ENCODE peak calls at places on chromosome 19, in eight cellular contexts. R is AG09309, N is A549, K is neural progenitor cell, G is thoracic aorta, A is adrenal gland, W is fibroblast of pulmonary artery, X is IMR-90. T is an unnamed sample.

GRCh38 chr19:23792784-23793183 is 34.1 kb upstream of the ZNF681 start:
- DNase-seq in R (no peak), N (no peak), K (no peak), G (no peak), A (no peak), W (no peak), X (no peak), T (no peak)

GRCh38 chr19:48907671-48908070 is 7.6 kb downstream of the NUCB1 start:
- DNase-seq in R (no peak), N (no peak), K (no peak), G (no peak), A (no peak), W (no peak), X (no peak), T (no peak)

GRCh38 chr19:40465025-40465780 is at the start of gene BLVRB:
- DNase-seq in R (peak), N (no peak), K (no peak), G (no peak), A (no peak), W (peak), X (peak), T (no peak)

GRCh38 chr19:51807111-51807701 is 12.2 kb downstream of the FPR3 start:
- DNase-seq in R (no peak), N (no peak), K (no peak), G (no peak), A (peak), W (peak), X (no peak), T (peak)

GRCh38 chr19:33803383-33803782 is 6.7 kb downstream of the KCTD15 start:
- DNase-seq in R (no peak), N (no peak), K (no peak), G (no peak), A (no peak), W (no peak), X (no peak), T (no peak)

GRCh38 chr19:55535579-55536350 is 1.2 kb downstream of the SBK2 start:
- DNase-seq in R (no peak), N (no peak), K (no peak), G (no peak), A (no peak), W (no peak), X (no peak), T (no peak)

GRCh38 chr19:41606215-41606837 is 20.5 kb downstream of the CEACAM4 start:
- DNase-seq in R (no peak), N (no peak), K (no peak), G (no peak), A (no peak), W (no peak), X (no peak), T (no peak)

GRCh38 chr19:19805480-19805879 is 16.1 kb downstream of the ZNF506 start:
- DNase-seq in R (no peak), N (no peak), K (no peak), G (no peak), A (no peak), W (no peak), X (no peak), T (no peak)

GRCh38 chr19:7558667-7559066 is 23.1 kb downstream of the PNPLA6 start:
- DNase-seq in R (no peak), N (no peak), K (no peak), G (no peak), A (no peak), W (no peak), X (no peak), T (no peak)

GRCh38 chr19:39167461-39168257 is 29.1 kb upstream of the NCCRP1 start:
- DNase-seq in R (no peak), N (no peak), K (no peak), G (no peak), A (no peak), W (no peak), X (no peak), T (no peak)

GRCh38 chr19:42252365-42253244 is 2.3 kb downstream of the ERF start:
- DNase-seq in R (no peak), N (peak), K (no peak), G (no peak), A (peak), W (peak), X (peak), T (no peak)

GRCh38 chr19:344625-345319 is at the start of gene MIER2:
- DNase-seq in R (no peak), N (peak), K (peak), G (peak), A (peak), W (peak), X (peak), T (no peak)

GRCh38 chr19:40395956-40396355 is 6.0 kb upstream of the HIPK4 start:
- DNase-seq in R (no peak), N (no peak), K (no peak), G (no peak), A (no peak), W (no peak), X (no peak), T (no peak)

GRCh38 chr19:47089767-47090350 is 23.7 kb downstream of the ZC3H4 start:
- DNase-seq in R (no peak), N (no peak), K (no peak), G (no peak), A (no peak), W (no peak), X (no peak), T (no peak)

GRCh38 chr19:56314018-56314583 is 538 bp downstream of the ZSCAN5A start:
- DNase-seq in R (no peak), N (peak), K (no peak), G (no peak), A (no peak), W (no peak), X (peak), T (no peak)

GRCh38 chr19:2308114-2308556 is at the start of gene LINGO3:
- DNase-seq in R (no peak), N (no peak), K (peak), G (no peak), A (no peak), W (no peak), X (no peak), T (no peak)
- H3K4me3 ChIP-seq in R (peak), N (peak), K (peak), G (peak), A (no peak), W (no peak), X (peak), T (peak)

DNA sequence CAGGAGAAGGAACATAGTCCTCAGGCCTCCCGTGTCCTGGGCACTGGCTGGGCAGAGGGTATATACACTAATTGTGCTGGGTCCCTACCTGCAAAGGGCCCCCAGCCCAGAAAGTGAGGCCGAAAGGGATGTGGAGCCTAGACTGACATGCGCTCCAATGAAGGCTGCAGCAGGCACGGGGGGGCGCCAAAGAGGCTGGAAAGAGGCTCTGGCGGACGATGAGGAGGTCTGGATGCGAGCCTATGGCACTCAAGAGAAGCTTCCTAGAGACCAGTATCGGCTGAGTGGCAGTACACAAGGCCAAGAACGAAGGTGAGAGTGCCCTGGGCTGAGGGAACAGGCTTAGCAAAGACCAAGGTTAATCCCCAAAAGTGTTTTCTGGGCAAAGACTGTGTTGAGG is 16.6 kb downstream of the VRK3 start:
- DNase-seq in R (no peak), N (no peak), K (peak), G (no peak), A (no peak), W (no peak), X (no peak), T (no peak)
- TF ChIP-seq CTCF in R (no peak), N (peak), K (peak), G (no peak), A (no peak), W (peak), X (peak), T (peak)

GRCh38 chr19:29810504-29810871 is 1.3 kb upstream of the CCNE1 start:
- DNase-seq in R (no peak), N (no peak), K (no peak), G (no peak), A (peak), W (no peak), X (peak), T (no peak)
- H3K4me3 ChIP-seq in R (no peak), N (peak), K (no peak), G (no peak), A (no peak), W (no peak), X (no peak), T (no peak)

DNA sequence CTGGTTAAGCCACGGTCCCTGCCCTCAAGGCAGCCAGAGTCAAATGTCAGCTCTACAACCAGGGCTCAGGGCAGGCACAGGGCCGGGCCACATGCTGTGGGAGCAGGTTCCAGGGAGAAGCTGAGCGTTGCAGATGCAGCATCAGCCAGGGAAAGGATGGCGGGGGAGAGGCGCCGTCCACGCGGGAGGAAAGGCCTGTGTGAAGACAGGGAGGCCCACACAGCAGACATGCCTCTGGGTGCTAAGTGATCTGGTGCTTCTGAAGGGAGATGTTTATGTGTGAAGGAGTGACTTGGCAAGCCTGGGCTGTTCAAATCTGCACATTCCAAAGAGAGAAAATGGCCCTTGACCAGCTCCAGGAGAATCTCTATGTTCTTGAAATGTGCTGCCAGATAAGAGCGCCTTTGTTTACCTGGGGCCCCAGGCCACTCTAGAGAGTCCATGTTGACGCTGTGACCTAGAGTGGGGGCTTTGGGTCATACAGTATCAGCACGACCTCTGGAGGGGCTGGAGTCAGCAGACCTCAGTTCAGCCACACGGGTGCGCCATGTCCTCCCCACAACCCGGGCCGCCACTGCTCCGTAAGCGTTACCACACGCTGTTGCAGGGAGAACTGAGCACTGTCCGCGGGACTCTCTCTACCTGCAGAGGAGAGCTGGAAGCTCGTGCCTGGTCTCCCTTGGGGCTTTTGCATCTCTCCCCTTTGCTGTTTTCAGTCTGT is 15.9 kb upstream of the ATF5 start:
- DNase-seq in R (no peak), N (no peak), K (no peak), G (no peak), A (no peak), W (no peak), X (peak), T (no peak)
- TF ChIP-seq CTCF in R (no peak), N (peak), K (peak), G (no peak), A (no peak), W (no peak), X (no peak), T (no peak)

T was measured in LNCaP clone FGC.